ENCODE peak calls at places on chromosomes 7 and 10, in nine cellular contexts. B is EH; W is natural killer cell; O is activated T-cell treated with anti-CD3 and anti-CD28 coated beads, Interleukin-2, amount 50 U/mL, for 24 hours; F is astrocyte; C is NAMALWA; P is RCC 7860; N is hypothalamus; G is hepatic stellate cell. L is an unnamed sample.

GRCh38 chr7:100469227-100470044 is 5.4 kb upstream of the SPACDR start:
- DNase-seq in G (peak; percentile 94), O (peak; percentile 91), N (peak; percentile 86), C (peak; percentile 76), B (peak; percentile 74), W (peak; percentile 84), P (peak; percentile 53), F (no peak), L (peak; percentile 80)

GRCh38 chr7:4748267-4748666 is 27.2 kb upstream of the AP5Z1 start:
- DNase-seq in B (no peak), C (no peak), W (no peak), G (no peak), O (no peak), F (no peak), P (peak; percentile 76), N (no peak), L (no peak)

GRCh38 chr7:155166108-155166507 is 96.0 kb downstream of the HTR5A start:
- DNase-seq in C (no peak), P (no peak), O (no peak), B (peak; percentile 7), F (no peak), G (no peak), N (no peak), W (no peak), L (no peak)

GRCh38 chr7:102152672-102153585 is 133.7 kb upstream of the SH2B2 start:
- DNase-seq in N (no peak), C (peak; percentile 27), G (peak; percentile 24), W (no peak), P (peak; percentile 39), O (no peak), B (peak; percentile 46), F (peak; percentile 64), L (no peak)

GRCh38 chr7:79298145-79298760 is 155.2 kb downstream of the MAGI2 start:
- DNase-seq in B (peak; percentile 70), G (peak; percentile 20), N (peak; percentile 2), C (peak; percentile 58), W (no peak), O (no peak), P (peak; percentile 45), F (peak; percentile 25), L (peak; percentile 41)

GRCh38 chr10:113431807-113432206 is 121.0 kb upstream of the HABP2 start:
- DNase-seq in F (no peak), C (no peak), N (no peak), G (no peak), B (no peak), O (no peak), P (no peak), W (no peak), L (no peak)

GRCh38 chr10:120077707-120078492 is 185.4 kb downstream of the SEC23IP start:
- DNase-seq in B (no peak), C (peak; percentile 3), F (no peak), P (no peak), N (no peak), G (no peak), O (no peak), W (no peak), L (no peak)

GRCh38 chr7:63105978-63106377 is 892.7 kb upstream of the ZNF722 start:
- DNase-seq in C (no peak), P (no peak), W (no peak), O (no peak), G (no peak), F (no peak), N (no peak), B (no peak), L (no peak)

GRCh38 chr10:37948210-37948609 is 28.2 kb downstream of the ZNF25 start:
- DNase-seq in B (no peak), O (no peak), C (no peak), N (no peak), W (no peak), G (no peak), P (peak; percentile 57), F (peak; percentile 10), L (no peak)

GRCh38 chr7:115775981-115776380 is 254.6 kb downstream of the TFEC start:
- DNase-seq in N (no peak), W (no peak), F (no peak), C (no peak), O (no peak), B (no peak), G (no peak), P (no peak), L (no peak)

GRCh38 chr10:133161486-133162051 is 1.6 kb downstream of the KNDC1 start:
- DNase-seq in O (no peak), B (no peak), P (no peak), W (no peak), G (no peak), F (no peak), N (no peak), C (no peak), L (no peak)

GRCh38 chr7:50285259-50285658 is 19.3 kb upstream of the IKZF1 start:
- DNase-seq in O (no peak), B (no peak), N (no peak), G (no peak), C (no peak), P (no peak), W (no peak), F (no peak), L (no peak)

GRCh38 chr10:74292871-74293427 is 141.9 kb downstream of the ADK start:
- DNase-seq in O (no peak), W (no peak), C (no peak), F (peak; percentile 93), N (no peak), P (peak; percentile 54), G (no peak), B (peak; percentile 82), L (peak; percentile 39)

GRCh38 chr7:25132430-25132829 is 7.4 kb upstream of the CYCS start:
- DNase-seq in F (no peak), W (no peak), G (no peak), C (no peak), P (no peak), B (no peak), O (no peak), N (no peak), L (no peak)

GRCh38 chr7:29764227-29764626 is 42.1 kb upstream of the WIPF3 start:
- DNase-seq in W (no peak), F (no peak), P (no peak), B (no peak), G (no peak), N (no peak), C (no peak), O (no peak), L (peak; percentile 51)

GRCh38 chr10:72126184-72126871 is 38.0 kb upstream of the SPOCK2 start:
- DNase-seq in C (peak; percentile 32), O (no peak), G (peak; percentile 54), F (peak; percentile 36), W (no peak), B (peak; percentile 69), P (peak; percentile 25), N (no peak), L (peak; percentile 3)

GRCh38 chr7:1457059-1457948 is 2.0 kb downstream of the MICALL2 start:
- DNase-seq in N (no peak), P (no peak), G (no peak), W (no peak), F (no peak), C (no peak), B (no peak), O (no peak), L (no peak)

GRCh38 chr7:71486856-71487628 is 355.1 kb downstream of the GALNT17 start:
- DNase-seq in N (no peak), W (no peak), F (peak; percentile 73), O (no peak), P (no peak), B (no peak), C (no peak), G (no peak), L (no peak)

GRCh38 chr10:7045891-7046599 is 364.8 kb downstream of the SFMBT2 start:
- DNase-seq in W (peak; percentile 29), G (no peak), F (no peak), O (no peak), B (no peak), P (no peak), C (no peak), N (no peak), L (no peak)